ENCODE peak calls at places on chromosomes 6 and 20, in eight cellular contexts. U, V, Z, F, H, A, J and G are unnamed samples.

GRCh38 chr20:34365765-34366213 is 2.7 kb downstream of the ITCH start:
- DNase-seq in U (no peak), V (no peak), Z (no peak), F (peak), H (no peak), A (no peak), J (no peak), G (no peak)

GRCh38 chr20:20073851-20074252 is 21.5 kb downstream of the CFAP61 start:
- DNase-seq in U (no peak), V (no peak), Z (no peak), F (no peak), H (no peak), A (no peak), J (peak), G (no peak)

GRCh38 chr20:39835040-39835842 is 853.8 kb downstream of the MAFB start:
- DNase-seq in U (peak), V (no peak), Z (no peak), F (no peak), H (no peak), A (no peak), J (no peak), G (peak)

GRCh38 chr6:113486172-113486571 is 371.0 kb upstream of the MARCKS start:
- DNase-seq in U (no peak), V (no peak), Z (no peak), F (no peak), H (no peak), A (no peak), J (no peak), G (no peak)

GRCh38 chr6:15076565-15076964 is 169.3 kb upstream of the JARID2 start:
- DNase-seq in U (no peak), V (no peak), Z (no peak), F (no peak), H (no peak), A (no peak), J (no peak), G (no peak)

GRCh38 chr20:50019466-50020256 is 36.9 kb downstream of the SNAI1 start:
- DNase-seq in U (peak), V (no peak), Z (no peak), F (no peak), H (no peak), A (no peak), J (peak), G (no peak)

GRCh38 chr6:157510329-157511188 is 129.6 kb downstream of the ZDHHC14 start:
- DNase-seq in U (no peak), V (no peak), Z (no peak), F (no peak), H (no peak), A (no peak), J (no peak), G (no peak)

GRCh38 chr6:41713650-41714291 is 21.6 kb downstream of the TFEB start:
- DNase-seq in U (no peak), V (peak), Z (no peak), F (peak), H (peak), A (no peak), J (peak), G (no peak)

GRCh38 chr6:22042713-22043112 is 254.1 kb downstream of the PRL start:
- DNase-seq in U (peak), V (no peak), Z (no peak), F (no peak), H (no peak), A (no peak), J (no peak), G (no peak)

GRCh38 chr6:156502969-156503504 is 274.1 kb upstream of the ARID1B start:
- DNase-seq in U (no peak), V (no peak), Z (no peak), F (no peak), H (no peak), A (no peak), J (no peak), G (no peak)

GRCh38 chr20:40562031-40562430 is 127.0 kb downstream of the MAFB start:
- DNase-seq in U (no peak), V (no peak), Z (no peak), F (no peak), H (no peak), A (peak), J (no peak), G (peak)

GRCh38 chr20:57322476-57322875 is 7.1 kb upstream of the SPO11 start:
- DNase-seq in U (no peak), V (no peak), Z (no peak), F (no peak), H (no peak), A (no peak), J (no peak), G (no peak)

GRCh38 chr6:53746442-53747103 is 48.2 kb upstream of the LRRC1 start:
- DNase-seq in U (no peak), V (no peak), Z (peak), F (no peak), H (no peak), A (no peak), J (no peak), G (no peak)

GRCh38 chr20:64065973-64066341 is 3.0 kb downstream of the TCEA2 start:
- DNase-seq in U (no peak), V (no peak), Z (no peak), F (peak), H (no peak), A (peak), J (no peak), G (peak)

GRCh38 chr6:135251964-135252429 is 70.9 kb downstream of the MYB start:
- DNase-seq in U (no peak), V (no peak), Z (peak), F (no peak), H (no peak), A (peak), J (no peak), G (peak)

GRCh38 chr6:75285156-75285639 is 606 bp upstream of the TMEM30A start:
- DNase-seq in U (no peak), V (no peak), Z (no peak), F (no peak), H (no peak), A (no peak), J (no peak), G (peak)

GRCh38 chr6:43972915-43973304 is 154.3 kb downstream of the MRPL14 start:
- DNase-seq in U (peak), V (no peak), Z (no peak), F (no peak), H (peak), A (peak), J (peak), G (peak)

GRCh38 chr6:160160450-160160849 is 38.8 kb downstream of the SLC22A1 start:
- DNase-seq in U (no peak), V (no peak), Z (no peak), F (no peak), H (no peak), A (no peak), J (no peak), G (no peak)

GRCh38 chr6:142846459-142846831 is 98.5 kb downstream of the HIVEP2 start:
- DNase-seq in U (no peak), V (no peak), Z (no peak), F (no peak), H (no peak), A (peak), J (no peak), G (peak)

GRCh38 chr20:52552181-52552872 is 360.7 kb upstream of the ZFP64 start:
- DNase-seq in U (no peak), V (no peak), Z (no peak), F (no peak), H (no peak), A (peak), J (no peak), G (peak)

GRCh38 chr20:23245553-23246128 is 105.0 kb upstream of the NXT1 start:
- DNase-seq in U (peak), V (peak), Z (peak), F (peak), H (peak), A (peak), J (no peak), G (peak)

GRCh38 chr6:37663016-37663810 is 34.5 kb downstream of the MDGA1 start:
- DNase-seq in U (no peak), V (no peak), Z (no peak), F (no peak), H (no peak), A (peak), J (no peak), G (peak)

GRCh38 chr6:28335040-28335563 is 846 bp downstream of the ZSCAN31 start:
- DNase-seq in U (no peak), V (no peak), Z (no peak), F (no peak), H (no peak), A (no peak), J (no peak), G (no peak)

GRCh38 chr6:136408205-136408604 is 118.6 kb upstream of the BCLAF1 start:
- DNase-seq in U (no peak), V (no peak), Z (no peak), F (no peak), H (no peak), A (peak), J (no peak), G (peak)

GRCh38 chr6:159184559-159184958 is 15.4 kb downstream of the FNDC1 start:
- DNase-seq in U (no peak), V (no peak), Z (no peak), F (no peak), H (no peak), A (peak), J (no peak), G (peak)

GRCh38 chr6:107118976-107119375 is 3.7 kb upstream of the BEND3 start:
- DNase-seq in U (no peak), V (no peak), Z (no peak), F (no peak), H (no peak), A (no peak), J (no peak), G (no peak)

GRCh38 chr6:45657243-45657642 is 279.5 kb upstream of the SUPT3H start:
- DNase-seq in U (no peak), V (no peak), Z (no peak), F (no peak), H (no peak), A (peak), J (no peak), G (no peak)

GRCh38 chr6:137868721-137869631 is 1.9 kb downstream of the TNFAIP3 start:
- DNase-seq in U (no peak), V (no peak), Z (no peak), F (no peak), H (no peak), A (no peak), J (no peak), G (no peak)

GRCh38 chr6:13229205-13230085 is 98.9 kb downstream of the TBC1D7 start:
- DNase-seq in U (no peak), V (peak), Z (peak), F (peak), H (no peak), A (peak), J (no peak), G (peak)

GRCh38 chr6:114092943-114093342 is 122.0 kb upstream of the HDAC2 start:
- DNase-seq in U (no peak), V (no peak), Z (no peak), F (no peak), H (no peak), A (no peak), J (no peak), G (no peak)

GRCh38 chr20:16947346-16947943 is 199.3 kb downstream of the OTOR start:
- DNase-seq in U (no peak), V (no peak), Z (no peak), F (no peak), H (no peak), A (peak), J (no peak), G (no peak)

GRCh38 chr20:51012357-51012756 is 10.6 kb downstream of the KCNG1 start:
- DNase-seq in U (no peak), V (no peak), Z (no peak), F (no peak), H (no peak), A (no peak), J (no peak), G (no peak)

GRCh38 chr6:1762203-1762602 is 152.5 kb downstream of the FOXC1 start:
- DNase-seq in U (no peak), V (no peak), Z (no peak), F (no peak), H (no peak), A (no peak), J (no peak), G (no peak)

GRCh38 chr6:15628499-15629131 is 34.2 kb downstream of the DTNBP1 start:
- DNase-seq in U (no peak), V (no peak), Z (no peak), F (no peak), H (no peak), A (peak), J (no peak), G (peak)

GRCh38 chr6:109002100-109002697 is 92.4 kb downstream of the SESN1 start:
- DNase-seq in U (no peak), V (no peak), Z (no peak), F (no peak), H (no peak), A (peak), J (peak), G (peak)
- H3K4me3 ChIP-seq in U (peak), V (no peak), Z (no peak), F (no peak), H (peak), A (no peak), J (peak), G (no peak)

DNA sequence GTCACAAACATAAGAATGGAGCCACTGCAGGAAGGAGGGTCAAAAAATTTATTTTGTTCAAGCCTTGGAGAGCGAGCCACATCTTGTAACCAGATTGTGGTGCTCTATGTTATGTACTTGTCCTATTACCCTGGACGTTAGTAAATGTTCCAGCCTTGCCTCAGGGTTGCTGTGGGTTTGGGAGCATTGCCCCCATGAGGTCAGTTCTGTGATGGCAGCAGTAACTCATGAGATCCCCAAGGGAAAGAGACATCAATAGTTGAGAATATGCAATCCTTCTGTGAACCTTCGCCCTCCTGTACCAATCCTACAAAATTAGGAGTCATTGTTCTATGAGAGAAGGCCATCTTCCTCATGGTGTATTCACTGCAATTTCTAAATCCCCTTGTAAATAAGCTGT is 16.4 kb upstream of the CFAP206 start:
- DNase-seq in U (no peak), V (peak), Z (peak), F (no peak), H (no peak), A (peak), J (no peak), G (peak)
- TF ChIP-seq CTCF in U (peak), V (peak), Z (peak), F (peak), H (no peak), A (peak), J (no peak), G (peak)

DNA sequence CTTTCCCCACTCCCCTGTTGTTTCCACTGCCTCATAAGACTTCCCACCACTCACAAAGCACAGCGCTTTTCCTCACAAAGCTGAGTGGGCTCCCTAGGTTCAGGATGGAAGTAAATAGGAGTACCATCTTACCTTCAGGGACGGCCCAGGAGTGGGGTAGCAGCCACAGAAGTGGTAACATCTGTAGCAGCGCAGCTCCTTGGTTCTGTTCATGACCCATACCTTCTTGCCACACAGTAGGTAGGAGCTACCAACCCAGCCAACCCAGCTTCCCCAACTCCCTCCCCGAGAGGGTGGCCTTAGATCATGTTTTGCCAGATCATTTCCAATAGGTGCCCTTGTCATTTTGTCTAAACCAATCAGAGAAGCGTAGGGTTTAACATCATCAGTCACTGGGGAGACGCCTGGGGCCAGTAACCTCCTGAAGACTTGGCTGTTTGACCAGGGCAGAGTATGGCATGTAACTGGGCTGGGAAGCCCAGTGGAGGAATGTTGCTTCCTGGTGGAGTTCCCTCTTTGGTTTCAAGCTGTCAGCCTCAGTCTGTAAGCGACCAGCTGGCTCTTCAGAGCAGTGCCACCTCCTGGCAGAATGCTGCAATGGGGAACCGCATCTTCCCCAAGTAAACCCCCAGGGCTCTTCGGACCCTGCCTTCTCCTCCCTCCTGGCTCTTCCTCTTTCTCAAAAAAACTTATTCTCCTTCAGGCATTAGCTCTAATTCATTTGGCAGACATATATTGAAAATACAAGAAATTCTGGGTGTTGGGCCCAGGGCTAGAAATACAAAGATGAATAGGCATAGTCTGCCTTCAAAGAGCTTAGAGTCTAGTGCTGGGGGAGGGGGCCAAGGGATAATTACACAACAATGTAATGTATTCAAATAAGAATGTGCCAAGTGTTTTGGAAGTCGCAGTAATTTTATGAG is at the start of gene HLA-DMA:
- DNase-seq in U (peak), V (peak), Z (peak), F (peak), H (peak), A (peak), J (peak), G (peak)
- H3K4me3 ChIP-seq in U (peak), V (no peak), Z (no peak), F (peak), H (peak), A (no peak), J (peak), G (no peak)

GRCh38 chr6:9581155-9581554 is 833.7 kb downstream of the TFAP2A start:
- DNase-seq in U (no peak), V (no peak), Z (no peak), F (no peak), H (no peak), A (no peak), J (no peak), G (no peak)

GRCh38 chr6:9583946-9584345 is 830.9 kb downstream of the TFAP2A start:
- DNase-seq in U (no peak), V (no peak), Z (no peak), F (no peak), H (no peak), A (no peak), J (no peak), G (no peak)
- TF ChIP-seq CTCF in U (no peak), V (no peak), Z (no peak), F (no peak), H (no peak), A (no peak), J (no peak), G (no peak)